ENCODE peak calls at places on chromosome 15, in seven cellular contexts. N is adrenal gland, L is cardiac fibroblast, B is right cardiac atrium, G is fibroblast of lung, E is aorta, M is NB4. P is an unnamed sample.

GRCh38 chr15:48833526-48833925 is 22.7 kb upstream of the CEP152 start:
- DNase-seq in N (no peak), L (no peak), B (no peak), G (no peak), E (no peak), M (no peak), P (no peak)

GRCh38 chr15:99983894-99984293 is 250.7 kb upstream of the LYSMD4 start:
- DNase-seq in N (no peak), L (peak), B (no peak), G (no peak), E (peak), M (no peak), P (no peak)

GRCh38 chr15:61047783-61048182 is 181.3 kb downstream of the RORA start:
- DNase-seq in N (no peak), L (no peak), B (no peak), G (no peak), E (no peak), M (no peak), P (no peak)

GRCh38 chr15:65086680-65087111 is 10.2 kb downstream of the KBTBD13 start:
- DNase-seq in N (peak), L (no peak), B (peak), G (no peak), E (peak), M (peak), P (no peak)

GRCh38 chr15:43118276-43118675 is 12.4 kb upstream of the UBR1 start:
- DNase-seq in N (no peak), L (no peak), B (no peak), G (no peak), E (no peak), M (no peak), P (no peak)

GRCh38 chr15:22263738-22264137 is 183.4 kb downstream of the OR4M2 start:
- DNase-seq in N (no peak), L (no peak), B (no peak), G (no peak), E (no peak), M (no peak), P (no peak)

GRCh38 chr15:61032600-61033286 is 196.4 kb downstream of the RORA start:
- DNase-seq in N (no peak), L (no peak), B (no peak), G (no peak), E (no peak), M (no peak), P (no peak)

GRCh38 chr15:75455424-75455981 is 4.0 kb upstream of the SIN3A start:
- DNase-seq in N (peak), L (peak), B (peak), G (peak), E (peak), M (peak), P (peak)

GRCh38 chr15:32677238-32677750 is 35.8 kb downstream of the SCG5 start:
- DNase-seq in N (no peak), L (no peak), B (no peak), G (no peak), E (no peak), M (no peak), P (no peak)

GRCh38 chr15:91369823-91370222 is 269.8 kb downstream of the SV2B start:
- DNase-seq in N (no peak), L (no peak), B (no peak), G (no peak), E (no peak), M (peak), P (no peak)

GRCh38 chr15:47411733-47412530 is 305.4 kb upstream of the SEMA6D start:
- DNase-seq in N (no peak), L (no peak), B (peak), G (peak), E (no peak), M (no peak), P (no peak)

GRCh38 chr15:93458567-93458966 is 369.6 kb upstream of the RGMA start:
- DNase-seq in N (no peak), L (no peak), B (no peak), G (no peak), E (no peak), M (no peak), P (no peak)

GRCh38 chr15:87582169-87582568 is 674.4 kb downstream of the NTRK3 start:
- DNase-seq in N (no peak), L (no peak), B (no peak), G (no peak), E (no peak), M (peak), P (no peak)

GRCh38 chr15:57259511-57260143 is 116.7 kb upstream of the CGNL1 start:
- DNase-seq in N (no peak), L (no peak), B (no peak), G (no peak), E (no peak), M (no peak), P (peak)

GRCh38 chr15:95323798-95324197 is 1006.7 kb upstream of the NR2F2 start:
- DNase-seq in N (no peak), L (no peak), B (no peak), G (no peak), E (no peak), M (no peak), P (no peak)

GRCh38 chr15:51322622-51323296 is 15.6 kb downstream of the CYP19A1 start:
- DNase-seq in N (peak), L (peak), B (peak), G (peak), E (peak), M (peak), P (no peak)

GRCh38 chr15:38638841-38639240 is 74.2 kb upstream of the RASGRP1 start:
- DNase-seq in N (no peak), L (no peak), B (no peak), G (no peak), E (no peak), M (no peak), P (no peak)

GRCh38 chr15:68333775-68334470 is 56.4 kb downstream of the FEM1B start:
- DNase-seq in N (peak), L (peak), B (peak), G (peak), E (peak), M (peak), P (peak)

DNA sequence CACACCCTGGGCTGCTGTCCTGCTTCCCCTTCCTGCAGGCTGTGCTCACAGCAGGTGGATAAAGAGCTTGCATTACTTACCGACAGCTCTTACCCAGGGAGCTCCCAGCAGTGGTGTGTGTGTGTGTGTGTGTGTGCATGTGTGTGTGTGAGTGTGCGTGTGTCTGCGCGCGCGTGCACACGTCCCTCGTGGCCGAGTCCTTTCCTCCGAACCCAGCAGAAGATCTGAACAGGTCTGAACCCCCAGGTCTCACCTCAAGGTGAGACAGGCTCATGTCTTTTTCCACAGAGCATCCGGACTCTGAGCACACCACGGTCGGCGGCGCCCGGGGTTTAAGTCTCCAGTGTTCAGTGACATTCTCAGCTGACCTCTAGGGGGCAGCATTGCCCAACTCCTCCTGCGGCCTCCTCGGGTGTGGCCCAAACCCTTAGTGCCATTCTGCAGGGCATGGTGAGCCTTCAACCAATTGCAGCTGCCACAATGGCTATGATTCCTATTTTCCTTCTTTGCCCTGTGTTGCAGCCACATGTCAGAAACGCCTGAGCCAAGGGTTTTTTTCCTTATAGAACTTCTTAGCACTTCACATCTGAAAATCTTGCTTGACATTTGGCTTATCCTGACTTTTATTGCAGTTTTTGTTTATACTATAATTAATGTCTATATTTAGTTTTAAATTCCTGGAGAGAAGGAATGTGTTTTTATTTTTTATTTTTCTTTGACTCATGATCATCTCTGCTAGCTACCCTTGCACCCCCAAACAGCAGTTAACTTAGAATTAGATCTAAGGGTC is 64.1 kb upstream of the KLHL25 start:
- DNase-seq in N (peak), L (peak), B (peak), G (peak), E (peak), M (peak), P (peak)
- H3K4me3 ChIP-seq in N (no peak), L (no peak), B (no peak), G (no peak), E (no peak), M (no peak), P (no peak)

GRCh38 chr15:69395991-69396390 is 18.2 kb upstream of the KIF23 start:
- DNase-seq in N (no peak), L (no peak), B (no peak), G (no peak), E (no peak), M (no peak), P (no peak)

GRCh38 chr15:69395460-69395859 is 18.7 kb upstream of the KIF23 start:
- DNase-seq in N (no peak), L (no peak), B (no peak), G (no peak), E (no peak), M (no peak), P (no peak)

GRCh38 chr15:69394556-69395282 is 19.4 kb upstream of the KIF23 start:
- DNase-seq in N (peak), L (peak), B (peak), G (peak), E (peak), M (peak), P (peak)

GRCh38 chr15:69392352-69392751 is 21.8 kb upstream of the KIF23 start:
- DNase-seq in N (no peak), L (no peak), B (no peak), G (no peak), E (no peak), M (no peak), P (no peak)

DNA sequence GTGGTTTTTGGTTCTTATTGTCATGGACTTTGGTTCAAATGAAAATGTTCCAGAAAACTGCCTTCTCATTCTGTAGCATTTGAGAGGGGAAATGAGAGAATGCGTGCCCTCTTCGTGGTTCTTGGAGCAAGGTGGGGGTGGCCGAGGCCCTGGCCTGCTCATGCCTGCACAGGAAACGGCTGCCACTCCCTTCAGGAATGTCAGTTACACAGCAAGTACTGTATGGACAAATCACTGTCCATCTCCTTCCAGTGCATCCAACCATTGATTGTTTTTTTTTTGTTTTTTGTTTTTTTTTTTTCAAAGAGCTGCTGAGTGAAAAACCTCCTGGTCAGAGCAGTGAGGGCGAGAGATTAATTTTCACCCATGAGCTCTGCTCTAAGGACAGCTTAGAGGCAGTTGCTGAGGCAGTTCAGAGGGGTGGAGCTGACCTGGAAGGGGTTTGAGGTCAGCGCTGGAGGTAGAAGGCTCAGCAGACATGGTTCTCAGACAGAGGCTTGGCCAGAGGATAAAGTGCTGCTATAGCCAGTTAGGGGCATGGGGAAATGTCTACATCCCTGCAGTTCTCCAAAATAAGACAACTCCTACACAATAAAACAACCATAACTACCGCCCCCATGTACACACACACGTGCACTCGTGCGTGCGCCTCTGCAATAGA is 20.2 kb upstream of the KIF23 start:
- DNase-seq in N (peak), L (no peak), B (no peak), G (no peak), E (no peak), M (peak), P (no peak)
- H3K4me3 ChIP-seq in N (no peak), L (no peak), B (no peak), G (no peak), E (no peak), M (no peak), P (no peak)

GRCh38 chr15:96414875-96415274 is 84.4 kb downstream of the NR2F2 start:
- DNase-seq in N (no peak), L (no peak), B (no peak), G (no peak), E (no peak), M (no peak), P (no peak)

GRCh38 chr15:96416218-96416933 is 85.9 kb downstream of the NR2F2 start:
- DNase-seq in N (no peak), L (no peak), B (peak), G (no peak), E (no peak), M (no peak), P (no peak)

GRCh38 chr15:96416934-96417759 is 86.6 kb downstream of the NR2F2 start:
- DNase-seq in N (no peak), L (peak), B (peak), G (peak), E (no peak), M (peak), P (no peak)

GRCh38 chr15:96417760-96418130 is 87.2 kb downstream of the NR2F2 start:
- DNase-seq in N (no peak), L (no peak), B (no peak), G (no peak), E (no peak), M (no peak), P (no peak)

DNA sequence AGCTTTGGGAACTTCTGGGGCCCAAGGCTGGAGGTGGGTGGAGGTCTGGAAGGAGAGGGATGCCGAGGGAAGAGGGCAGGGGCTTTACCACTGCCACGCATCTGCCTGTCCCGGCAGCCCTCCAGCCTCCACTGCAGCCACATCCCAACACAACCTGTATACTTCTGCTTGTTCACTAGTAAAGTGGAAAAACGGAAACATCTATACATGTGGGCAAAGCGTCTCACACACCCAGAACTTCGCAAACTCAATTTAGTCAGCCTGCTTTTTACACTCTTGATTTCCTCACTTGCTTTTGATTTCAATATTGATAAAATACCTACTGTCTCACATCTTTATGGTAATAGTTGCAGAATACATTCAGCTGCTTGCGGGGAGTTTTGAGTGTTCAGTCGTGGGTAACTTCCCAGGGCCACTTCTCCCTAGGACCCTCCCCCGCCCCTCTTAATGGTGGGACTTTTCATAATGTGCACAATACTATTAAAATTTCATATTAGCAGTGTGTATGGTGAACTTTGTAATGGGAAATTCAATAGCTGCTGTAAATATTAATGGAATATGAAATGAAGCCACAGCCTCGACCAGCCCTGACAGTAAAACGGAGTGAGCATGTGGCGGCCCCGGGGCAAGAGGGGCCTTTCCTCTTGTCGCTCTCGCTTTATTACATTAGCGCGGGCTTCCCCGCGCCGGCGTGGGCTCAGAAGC is 85.2 kb downstream of the NR2F2 start:
- DNase-seq in N (no peak), L (no peak), B (no peak), G (no peak), E (no peak), M (no peak), P (no peak)
- H3K4me3 ChIP-seq in N (no peak), L (no peak), B (no peak), G (no peak), E (no peak), M (no peak), P (no peak)

GRCh38 chr15:39921274-39921638 is 1.2 kb upstream of the GPR176 start:
- DNase-seq in N (no peak), L (no peak), B (no peak), G (no peak), E (no peak), M (no peak), P (no peak)
- H3K4me3 ChIP-seq in N (peak), L (peak), B (peak), G (peak), E (peak), M (no peak), P (peak)

GRCh38 chr15:78264304-78265136 is at the start of gene DNAJA4:
- DNase-seq in N (peak), L (peak), B (peak), G (peak), E (peak), M (no peak), P (peak)
- H3K4me3 ChIP-seq in N (peak), L (peak), B (peak), G (peak), E (peak), M (no peak), P (peak)

P was measured in astrocyte of the spinal cord.